ENCODE peak calls at places on chromosomes 3 and 15, in six cellular contexts. V is ascending aorta, X is T-cell, O is MCF 10A, P is NCI-H187 treated with DMSO at 0.1 percent for 48 hours, Z is coronary artery. A is an unnamed sample.

GRCh38 chr3:121834079-121834730 is 655 bp downstream of the IQCB1 start:
- DNase-seq in V (no peak), X (peak; percentile 2), O (peak; percentile 45), P (no peak), Z (no peak), A (no peak)

GRCh38 chr3:123559040-123559861 is 25.6 kb downstream of the HACD2 start:
- DNase-seq in V (no peak), X (no peak), O (peak; percentile 57), P (peak; percentile 8), Z (no peak), A (peak; percentile 35)

GRCh38 chr15:57541805-57542504 is 49.7 kb upstream of the MYZAP start:
- DNase-seq in V (peak; percentile 84), X (no peak), O (peak; percentile 80), P (no peak), Z (no peak), A (peak; percentile 60)

GRCh38 chr3:38137615-38138346 is 680 bp upstream of the MYD88 start:
- DNase-seq in V (peak; percentile 69), X (no peak), O (no peak), P (no peak), Z (peak; percentile 78), A (no peak)

GRCh38 chr3:170044795-170045244 is 7.0 kb downstream of the GPR160 start:
- DNase-seq in V (no peak), X (no peak), O (no peak), P (no peak), Z (no peak), A (no peak)

GRCh38 chr15:98650871-98651481 is 2.6 kb downstream of the IGF1R start:
- DNase-seq in V (no peak), X (peak; percentile 38), O (no peak), P (no peak), Z (no peak), A (no peak)

GRCh38 chr15:87207945-87208580 is 1048.5 kb downstream of the NTRK3 start:
- DNase-seq in V (no peak), X (no peak), O (peak; percentile 18), P (no peak), Z (no peak), A (peak; percentile 18)

GRCh38 chr3:46102059-46102779 is 74.9 kb upstream of the XCR1 start:
- DNase-seq in V (no peak), X (no peak), O (peak; percentile 35), P (no peak), Z (no peak), A (no peak)

GRCh38 chr3:139427283-139428060 is 38.0 kb upstream of the COPB2 start:
- DNase-seq in V (no peak), X (no peak), O (peak; percentile 82), P (peak; percentile 90), Z (no peak), A (peak; percentile 74)